ENCODE peak calls at places on chromosomes 16 and 17, in eight cellular contexts. J, Z, C, U, V, E, I and A are unnamed samples.

GRCh38 chr16:67446968-67447507 is 16.1 kb downstream of the HSD11B2 start:
- DNase-seq in J (no peak), Z (no peak), C (no peak), U (no peak), V (no peak), E (no peak), I (no peak), A (no peak)

GRCh38 chr17:81066072-81066471 is 31.1 kb downstream of the BAIAP2 start:
- DNase-seq in J (peak; percentile 88), Z (no peak), C (no peak), U (no peak), V (no peak), E (peak; percentile 27), I (no peak), A (no peak)

GRCh38 chr16:75695708-75696107 is 5.6 kb downstream of the DUXB start:
- DNase-seq in J (no peak), Z (no peak), C (no peak), U (no peak), V (no peak), E (no peak), I (no peak), A (no peak)

GRCh38 chr17:38509772-38510423 is 81.6 kb downstream of the ARHGAP23 start:
- DNase-seq in J (no peak), Z (no peak), C (no peak), U (no peak), V (peak; percentile 60), E (no peak), I (no peak), A (no peak)

GRCh38 chr17:6232768-6233130 is 162.6 kb downstream of the WSCD1 start:
- DNase-seq in J (no peak), Z (no peak), C (no peak), U (no peak), V (no peak), E (no peak), I (no peak), A (no peak)

GRCh38 chr17:34485999-34486398 is 93.4 kb upstream of the TMEM132E start:
- DNase-seq in J (no peak), Z (no peak), C (no peak), U (no peak), V (no peak), E (no peak), I (no peak), A (no peak)

GRCh38 chr17:64694207-64694606 is 32.1 kb upstream of the SMURF2 start:
- DNase-seq in J (peak; percentile 87), Z (no peak), C (peak; percentile 67), U (peak; percentile 71), V (peak; percentile 94), E (peak; percentile 64), I (peak; percentile 88), A (no peak)

GRCh38 chr16:46883353-46883689 is 841 bp upstream of the GPT2 start:
- DNase-seq in J (no peak), Z (no peak), C (no peak), U (peak; percentile 17), V (no peak), E (no peak), I (no peak), A (no peak)

GRCh38 chr17:7477392-7478275 is 1.8 kb downstream of the ZBTB4 start:
- DNase-seq in J (peak; percentile 60), Z (no peak), C (peak; percentile 95), U (peak; percentile 28), V (peak; percentile 99), E (peak; percentile 92), I (peak; percentile 46), A (no peak)

GRCh38 chr16:66389256-66390175 is 23.0 kb downstream of the CDH5 start:
- DNase-seq in J (peak; percentile 21), Z (no peak), C (no peak), U (no peak), V (no peak), E (no peak), I (no peak), A (no peak)

GRCh38 chr17:75978938-75979704 is at the start of the genes ACOX1 and TEN1:
- DNase-seq in J (peak; percentile 97), Z (peak; percentile 93), C (peak; percentile 95), U (peak; percentile 98), V (peak; percentile 98), E (peak; percentile 98), I (peak; percentile 98), A (peak; percentile 90)

GRCh38 chr17:64635647-64636305 is 26.3 kb downstream of the SMURF2 start:
- DNase-seq in J (no peak), Z (no peak), C (peak; percentile 88), U (no peak), V (peak; percentile 51), E (peak; percentile 87), I (no peak), A (no peak)

GRCh38 chr16:73202176-73202729 is 154.3 kb upstream of the ZFHX3 start:
- DNase-seq in J (no peak), Z (no peak), C (peak; percentile 97), U (peak; percentile 79), V (no peak), E (peak; percentile 98), I (no peak), A (no peak)

GRCh38 chr16:48232459-48233040 is 11.6 kb upstream of the LONP2 start:
- DNase-seq in J (no peak), Z (no peak), C (peak; percentile 38), U (no peak), V (no peak), E (peak; percentile 34), I (no peak), A (no peak)

GRCh38 chr17:47188266-47188665 is 829 bp downstream of the CDC27 start:
- DNase-seq in J (no peak), Z (no peak), C (peak; percentile 73), U (no peak), V (peak; percentile 85), E (peak; percentile 72), I (no peak), A (no peak)

GRCh38 chr17:46770818-46771600 is 47.5 kb downstream of the WNT3 start:
- DNase-seq in J (peak; percentile 42), Z (no peak), C (peak; percentile 23), U (peak; percentile 54), V (peak; percentile 63), E (peak; percentile 83), I (no peak), A (no peak)

GRCh38 chr17:42135664-42136653 is 13.4 kb downstream of the HSPB9 start:
- DNase-seq in J (peak; percentile 91), Z (no peak), C (peak; percentile 85), U (peak; percentile 85), V (peak; percentile 88), E (peak; percentile 69), I (peak; percentile 90), A (no peak)

GRCh38 chr17:64641499-64641898 is 20.6 kb downstream of the SMURF2 start:
- DNase-seq in J (no peak), Z (no peak), C (peak; percentile 91), U (no peak), V (peak; percentile 85), E (peak; percentile 94), I (no peak), A (no peak)

GRCh38 chr17:519450-520212 is 167.0 kb upstream of the RPH3AL start:
- DNase-seq in J (no peak), Z (no peak), C (no peak), U (no peak), V (no peak), E (no peak), I (no peak), A (no peak)

GRCh38 chr16:68134644-68135043 is 49.5 kb downstream of the NFATC3 start:
- DNase-seq in J (no peak), Z (no peak), C (no peak), U (no peak), V (no peak), E (no peak), I (no peak), A (no peak)

GRCh38 chr16:10895053-10895946 is 18.3 kb downstream of the CIITA start:
- DNase-seq in J (no peak), Z (no peak), C (peak; percentile 38), U (peak; percentile 33), V (peak; percentile 48), E (peak; percentile 58), I (no peak), A (no peak)

GRCh38 chr16:17379121-17379571 is 91.6 kb downstream of the XYLT1 start:
- DNase-seq in J (no peak), Z (no peak), C (peak; percentile 70), U (peak; percentile 54), V (no peak), E (peak; percentile 70), I (no peak), A (no peak)

GRCh38 chr17:19718613-19719364 is 2.4 kb upstream of the SLC47A2 start:
- DNase-seq in J (no peak), Z (no peak), C (no peak), U (no peak), V (no peak), E (no peak), I (no peak), A (no peak)

GRCh38 chr17:10754861-10755591 is 25.2 kb upstream of the TMEM220 start:
- DNase-seq in J (no peak), Z (no peak), C (no peak), U (no peak), V (no peak), E (no peak), I (no peak), A (no peak)

GRCh38 chr17:35084987-35085386 is 21.5 kb upstream of the RFFL start:
- DNase-seq in J (no peak), Z (no peak), C (peak; percentile 72), U (peak; percentile 21), V (no peak), E (peak; percentile 73), I (no peak), A (no peak)

GRCh38 chr17:73145641-73146040 is 19.2 kb upstream of the SSTR2 start:
- DNase-seq in J (no peak), Z (no peak), C (no peak), U (no peak), V (no peak), E (no peak), I (no peak), A (no peak)
- H3K9me3 ChIP-seq in J (peaks cover 6% of the 10 kb centered on the region), Z (no peaks in the 10 kb centered on the region), C (no peaks in the 10 kb centered on the region), U (no peaks in the 10 kb centered on the region), V (no peaks in the 10 kb centered on the region), E (no peaks in the 10 kb centered on the region), I (peaks cover 14% of the 10 kb centered on the region), A (no peaks in the 10 kb centered on the region)

DNA sequence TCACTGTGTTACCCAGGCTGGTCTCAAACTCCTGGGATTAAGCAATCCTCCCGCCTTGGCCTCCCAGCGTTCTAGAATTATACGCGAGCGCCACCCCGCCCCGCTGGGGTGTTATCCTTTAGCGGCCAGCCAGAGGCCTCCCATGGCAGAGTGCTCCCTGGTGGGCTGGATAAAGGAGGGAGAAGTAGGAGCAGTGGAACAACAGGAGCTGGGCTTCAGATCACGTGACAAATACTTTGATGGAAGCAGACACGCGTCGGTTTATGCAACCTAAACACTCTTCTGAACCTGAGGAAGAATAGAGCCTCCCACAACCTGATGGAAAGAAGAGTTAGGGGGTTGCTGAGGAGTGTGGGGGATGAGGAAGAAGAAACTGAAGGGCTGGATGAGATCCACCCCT is 2114.0 kb downstream of the TP53TG3F start:
- DNase-seq in J (no peak), Z (no peak), C (no peak), U (no peak), V (no peak), E (no peak), I (no peak), A (no peak)
- H3K9me3 ChIP-seq in J (peaks cover 50% of the 10 kb centered on the region), Z (no peaks in the 10 kb centered on the region), C (peaks cover 37% of the 10 kb centered on the region), U (no peaks in the 10 kb centered on the region), V (peaks cover 4% of the 10 kb centered on the region), E (no peaks in the 10 kb centered on the region), I (peaks cover 25% of the 10 kb centered on the region), A (no peaks in the 10 kb centered on the region)

GRCh38 chr16:31745900-31746299 is 127.7 kb upstream of the ZNF267 start:
- DNase-seq in J (no peak), Z (no peak), C (no peak), U (no peak), V (no peak), E (no peak), I (no peak), A (no peak)
- H3K9me3 ChIP-seq in J (peaks cover 82% of the 10 kb centered on the region), Z (peaks cover 36% of the 10 kb centered on the region), C (peaks cover 29% of the 10 kb centered on the region), U (peaks cover 89% of the 10 kb centered on the region), V (peaks cover 86% of the 10 kb centered on the region), E (peaks cover 17% of the 10 kb centered on the region), I (peaks cover 14% of the 10 kb centered on the region), A (peaks cover 37% of the 10 kb centered on the region)

GRCh38 chr17:21772321-21772720 is 80.0 kb downstream of the KCNJ18 start:
- DNase-seq in J (no peak), Z (no peak), C (no peak), U (no peak), V (no peak), E (no peak), I (no peak), A (no peak)
- H3K9me3 ChIP-seq in J (no peaks in the 10 kb centered on the region), Z (no peaks in the 10 kb centered on the region), C (peaks cover 5% of the 10 kb centered on the region), U (no peaks in the 10 kb centered on the region), V (no peaks in the 10 kb centered on the region), E (no peaks in the 10 kb centered on the region), I (peaks cover 4% of the 10 kb centered on the region), A (no peaks in the 10 kb centered on the region)